ENCODE peak calls at places on chromosomes 4 and X, in eight cellular contexts. Y is IMR-90, B is fibroblast of pulmonary artery, J is kidney, C is fibroblast of the aortic adventitia, N is heart right ventricle, I is cardiac muscle cell, Q is cardiac fibroblast. F is an unnamed sample.

GRCh38 chr4:93186846-93187245 is 641.7 kb upstream of the ATOH1 start:
- DNase-seq in N (no peak), Q (no peak), Y (no peak), J (no peak), B (no peak), C (no peak), I (no peak), F (no peak)

GRCh38 chr4:16066586-16067128 is 17.2 kb downstream of the PROM1 start:
- DNase-seq in Q (no peak), I (no peak), C (no peak), J (no peak), Y (no peak), B (no peak), N (no peak), F (no peak)

GRCh38 chrX:136636121-136636520 is 11.8 kb upstream of the CD40LG start:
- DNase-seq in Y (no peak), B (no peak), N (no peak), J (no peak), C (no peak), I (peak; percentile 7), Q (no peak), F (no peak)

GRCh38 chr4:101346562-101347266 is 612 bp downstream of the PPP3CA start:
- DNase-seq in N (peak; percentile 44), Y (peak; percentile 53), I (peak; percentile 75), J (peak; percentile 91), Q (peak; percentile 79), C (peak; percentile 69), B (peak; percentile 74), F (peak; percentile 76)

GRCh38 chr4:185307136-185307950 is 88.4 kb downstream of the LRP2BP start:
- DNase-seq in Y (peak; percentile 31), J (no peak), I (no peak), B (no peak), Q (no peak), N (no peak), C (no peak), F (no peak)

GRCh38 chr4:173880897-173881296 is 350.9 kb upstream of the HAND2 start:
- DNase-seq in J (no peak), C (no peak), I (no peak), N (no peak), B (no peak), Q (no peak), Y (no peak), F (no peak)

GRCh38 chrX:47610506-47610905 is 9.2 kb downstream of the SYN1 start:
- DNase-seq in B (peak; percentile 59), I (no peak), C (no peak), N (no peak), J (no peak), Q (peak; percentile 8), Y (no peak), F (no peak)

GRCh38 chrX:104334971-104335370 is 80.2 kb upstream of the ESX1 start:
- DNase-seq in I (no peak), C (no peak), Y (no peak), J (no peak), N (no peak), Q (no peak), B (no peak), F (no peak)

GRCh38 chr4:169251291-169252235 is 19.2 kb downstream of the SH3RF1 start:
- DNase-seq in J (no peak), Y (no peak), C (no peak), N (no peak), I (no peak), Q (no peak), B (peak; percentile 43), F (no peak)

GRCh38 chrX:134174859-134175258 is 62.1 kb upstream of the CCDC160 start:
- DNase-seq in I (peak; percentile 53), Q (no peak), C (no peak), N (no peak), Y (no peak), J (no peak), B (no peak), F (no peak)

GRCh38 chr4:173591760-173592159 is 61.7 kb upstream of the HAND2 start:
- DNase-seq in J (no peak), B (no peak), I (no peak), Y (no peak), C (no peak), N (no peak), Q (no peak), F (no peak)

GRCh38 chr4:118033148-118034060 is 882 bp upstream of the NDST3 start:
- DNase-seq in B (peak; percentile 25), N (no peak), Q (peak; percentile 38), Y (peak; percentile 24), I (peak; percentile 66), J (peak; percentile 82), C (peak; percentile 13), F (peak; percentile 75)

GRCh38 chrX:134670241-134670811 is 12.1 kb upstream of the PLAC1 start:
- DNase-seq in I (no peak), Y (peak; percentile 83), J (peak; percentile 78), N (no peak), C (peak; percentile 77), Q (peak; percentile 78), B (peak; percentile 63), F (no peak)

GRCh38 chr4:112765317-112765989 is 128.5 kb downstream of the LARP7 start:
- DNase-seq in N (no peak), B (peak; percentile 40), C (peak; percentile 17), Y (peak; percentile 18), J (no peak), I (peak; percentile 67), Q (peak; percentile 36), F (no peak)

GRCh38 chr4:16029329-16029728 is 54.5 kb downstream of the PROM1 start:
- DNase-seq in Q (peak; percentile 54), N (no peak), B (peak; percentile 55), C (peak; percentile 53), I (peak; percentile 49), J (no peak), Y (peak; percentile 79), F (no peak)

GRCh38 chrX:97858592-97858991 is 974.9 kb downstream of the RPA4 start:
- DNase-seq in I (no peak), N (no peak), Y (peak; percentile 55), C (peak; percentile 49), J (no peak), Q (no peak), B (peak; percentile 4), F (no peak)

GRCh38 chrX:40544343-40545250 is 36.2 kb upstream of the ATP6AP2 start:
- DNase-seq in B (peak; percentile 8), J (no peak), Y (peak; percentile 25), C (peak; percentile 16), N (no peak), I (no peak), Q (peak; percentile 15), F (no peak)

GRCh38 chrX:54024350-54024749 is 19.9 kb downstream of the PHF8 start:
- DNase-seq in J (no peak), N (no peak), B (no peak), Q (no peak), C (no peak), Y (no peak), I (no peak), F (no peak)

GRCh38 chrX:103215037-103215767 is at the start of gene BEX4:
- DNase-seq in Q (peak; percentile 69), N (peak; percentile 81), C (peak; percentile 42), I (peak; percentile 95), J (peak; percentile 95), Y (peak; percentile 41), B (peak; percentile 64), F (peak; percentile 83)

GRCh38 chr4:76688737-76689078 is 209.2 kb downstream of the SOWAHB start:
- DNase-seq in C (no peak), B (no peak), I (no peak), J (no peak), Y (peak; percentile 38), N (no peak), Q (no peak), F (no peak)

GRCh38 chr4:122827258-122827887 is 742 bp downstream of the FGF2 start:
- DNase-seq in N (peak; percentile 26), Y (peak; percentile 25), B (peak; percentile 34), Q (peak; percentile 56), J (peak; percentile 81), I (peak; percentile 36), C (peak; percentile 50), F (peak; percentile 22)

GRCh38 chrX:30144221-30144620 is 71.1 kb upstream of the MAGEB2 start:
- DNase-seq in C (no peak), B (no peak), Y (no peak), J (no peak), Q (no peak), I (no peak), N (no peak), F (no peak)

GRCh38 chrX:30144971-30145731 is 70.2 kb upstream of the MAGEB2 start:
- DNase-seq in I (no peak), N (no peak), Q (no peak), C (no peak), B (no peak), Y (no peak), J (no peak), F (no peak)

GRCh38 chrX:30141966-30142365 is 73.4 kb upstream of the MAGEB2 start:
- DNase-seq in C (peak; percentile 28), Y (peak; percentile 59), N (peak; percentile 3), I (peak; percentile 81), Q (peak; percentile 54), J (no peak), B (peak; percentile 58), F (no peak)
- TF ChIP-seq CTCF in C (peak; percentile 21), Y (peak; percentile 58), N (no peak), I (peak; percentile 40), Q (peak; percentile 37), J (no peak), B (peak; percentile 40), F (peak; percentile 3)

DNA sequence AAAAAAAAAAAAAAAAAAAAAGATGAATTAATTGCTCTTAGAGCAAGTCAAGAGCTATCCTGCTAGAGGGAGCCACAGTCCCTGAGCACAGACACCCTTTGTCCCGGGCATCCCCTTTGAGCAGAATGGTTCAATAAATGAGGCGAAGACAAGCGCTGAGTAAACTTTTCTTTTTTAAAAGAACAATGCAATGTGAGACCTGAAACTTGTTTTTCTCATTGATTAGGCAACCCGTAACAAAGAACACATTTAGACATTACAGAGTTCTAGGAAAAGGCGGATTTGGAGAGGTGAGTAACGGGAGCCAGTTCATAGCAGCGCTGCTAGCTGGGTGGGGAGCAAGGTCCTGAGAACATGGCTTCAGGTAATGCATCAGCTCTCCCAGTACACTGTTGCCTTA is 46.1 kb downstream of the GRK4 start:
- DNase-seq in C (peak; percentile 9), Q (peak; percentile 15), J (no peak), I (peak; percentile 16), B (peak; percentile 16), N (no peak), Y (no peak), F (no peak)
- TF ChIP-seq CTCF in C (no peak), Q (peak; percentile 20), J (no peak), I (no peak), B (peak; percentile 11), N (no peak), Y (peak; percentile 24), F (no peak)

GRCh38 chrX:19121898-19122640 is at the start of gene ADGRG2:
- DNase-seq in Q (peak; percentile 35), J (peak; percentile 74), I (peak; percentile 55), C (peak; percentile 2), Y (peak; percentile 11), B (peak; percentile 5), N (peak; percentile 6), F (peak; percentile 49)
- TF ChIP-seq CTCF in Q (no peak), J (no peak), I (peak; percentile 8), C (peak; percentile 8), Y (peak; percentile 18), B (no peak), N (peak; percentile 10), F (no peak)

DNA sequence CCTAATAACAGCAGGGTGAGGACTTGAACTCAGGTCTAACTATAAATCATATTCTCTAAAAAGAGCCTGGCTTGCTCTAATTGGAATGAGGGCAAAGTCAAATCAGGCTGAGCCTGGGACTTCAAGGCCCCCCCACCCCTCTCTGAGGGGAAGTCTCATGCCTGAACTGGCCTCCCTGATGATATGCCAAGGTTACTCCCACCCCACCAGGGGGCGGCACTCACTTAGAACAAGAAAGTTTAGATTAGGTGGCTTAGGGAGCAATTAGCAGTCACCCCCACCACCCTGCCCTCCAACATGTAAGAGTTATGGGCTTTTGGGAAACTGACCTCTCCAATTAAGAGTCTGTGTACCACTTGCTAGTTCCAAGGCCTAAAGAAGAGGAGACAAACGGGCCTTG is 2.7 kb downstream of the FOXO4 start:
- DNase-seq in Q (peak; percentile 63), I (peak; percentile 65), C (peak; percentile 34), B (peak; percentile 47), N (peak; percentile 54), Y (peak; percentile 23), J (no peak), F (no peak)
- TF ChIP-seq CTCF in Q (peak; percentile 40), I (peak; percentile 51), C (peak; percentile 42), B (peak; percentile 45), N (peak; percentile 48), Y (peak; percentile 50), J (peak; percentile 47), F (peak; percentile 30)